ENCODE peak calls at places on chromosome 12, in nine cellular contexts. Q is endodermal cell, Z is GM12865, X is Calu3, P is bronchial epithelial cell, O is kidney, N is neural progenitor cell, C is fibroblast of pulmonary artery, W is K562. K is an unnamed sample.
A peak's percentile ranks its signal among the peaks of the same experiment; 100 is the strongest.

GRCh38 chr12:124720687-124721500 is 142.8 kb downstream of the SCARB1 start:
- DNase-seq in N (no peak), Q (no peak), C (peak; percentile 85), O (peak; percentile 86), X (no peak), P (no peak), Z (no peak), W (no peak), K (no peak)

GRCh38 chr12:54213084-54213483 is 24.3 kb upstream of the SMUG1 start:
- DNase-seq in W (no peak), N (no peak), Q (peak; percentile 54), C (no peak), X (no peak), Z (no peak), O (no peak), P (no peak), K (no peak)

GRCh38 chr12:48957141-48958048 is at the start of gene ARF3:
- DNase-seq in P (peak; percentile 73), X (peak; percentile 90), Q (peak; percentile 100), Z (peak; percentile 96), N (peak; percentile 100), W (peak; percentile 97), O (peak; percentile 98), C (peak; percentile 91), K (peak; percentile 98)

GRCh38 chr12:3202734-3203446 is 125.7 kb downstream of the TSPAN9 start:
- DNase-seq in O (no peak), X (peak; percentile 61), P (peak; percentile 28), N (peak; percentile 76), Q (peak; percentile 96), C (peak; percentile 39), W (peak; percentile 78), Z (peak; percentile 39), K (peak; percentile 80)

GRCh38 chr12:96034631-96035282 is 630 bp downstream of the LTA4H start:
- DNase-seq in Z (no peak), O (no peak), Q (peak; percentile 80), P (peak; percentile 39), X (peak; percentile 29), N (peak; percentile 60), C (peak; percentile 41), W (peak; percentile 14), K (peak; percentile 46)

GRCh38 chr12:97984456-97984855 is 521.9 kb downstream of the RMST start:
- DNase-seq in P (no peak), X (no peak), Z (no peak), C (no peak), O (no peak), W (no peak), N (no peak), Q (no peak), K (no peak)

GRCh38 chr12:77220586-77220985 is 155.2 kb upstream of the E2F7 start:
- DNase-seq in Q (no peak), X (no peak), P (no peak), Z (no peak), C (no peak), W (no peak), N (no peak), O (no peak), K (no peak)

GRCh38 chr12:77847665-77848431 is 17.2 kb downstream of the NAV3 start:
- DNase-seq in C (peak; percentile 83), Z (peak; percentile 46), X (no peak), O (no peak), Q (no peak), N (no peak), W (no peak), P (peak; percentile 98), K (no peak)

GRCh38 chr12:4355843-4356327 is 23.6 kb downstream of the FGF23 start:
- DNase-seq in N (peak; percentile 67), P (peak; percentile 40), W (peak; percentile 60), C (peak; percentile 32), O (no peak), Q (peak; percentile 99), Z (peak; percentile 72), X (peak; percentile 35), K (peak; percentile 70)

GRCh38 chr12:68577949-68578348 is 32.8 kb upstream of the RAP1B start:
- DNase-seq in N (no peak), W (no peak), Z (no peak), O (no peak), X (no peak), Q (no peak), C (no peak), P (no peak), K (no peak)

GRCh38 chr12:129911437-129912049 is 7.7 kb upstream of the TMEM132D start:
- DNase-seq in C (peak; percentile 14), W (peak; percentile 67), Z (peak; percentile 58), O (no peak), Q (peak; percentile 93), P (peak; percentile 10), X (peak; percentile 32), N (peak; percentile 88), K (no peak)

GRCh38 chr12:124555168-124555928 is 12.1 kb downstream of the NCOR2 start:
- DNase-seq in Q (no peak), W (no peak), O (no peak), P (no peak), N (no peak), X (no peak), C (no peak), Z (no peak), K (no peak)

GRCh38 chr12:57476162-57476992 is 3.3 kb downstream of the ARHGAP9 start:
- DNase-seq in N (no peak), X (no peak), O (peak; percentile 78), Q (peak; percentile 85), Z (peak; percentile 78), P (no peak), W (no peak), C (no peak), K (peak; percentile 63)

GRCh38 chr12:124855275-124855957 is 8.2 kb downstream of the SCARB1 start:
- DNase-seq in W (no peak), C (no peak), P (no peak), Q (no peak), O (no peak), X (no peak), N (no peak), Z (no peak), K (no peak)

GRCh38 chr12:84727964-84728363 is 184.6 kb downstream of the SLC6A15 start:
- DNase-seq in W (no peak), X (peak; percentile 6), O (no peak), Z (no peak), P (peak; percentile 86), N (no peak), Q (peak; percentile 55), C (no peak), K (no peak)

GRCh38 chr12:104273503-104273902 is 30.0 kb upstream of the EID3 start:
- DNase-seq in W (no peak), Q (no peak), Z (no peak), P (no peak), O (no peak), N (no peak), X (no peak), C (no peak), K (no peak)
- TF ChIP-seq CTCF in W (no peak), Q (no peak), Z (no peak), P (no peak), O (no peak), N (no peak), X (no peak), C (no peak), K (no peak)

GRCh38 chr12:81257952-81258551 is 180.2 kb downstream of the ACSS3 start:
- DNase-seq in C (peak; percentile 71), W (no peak), P (peak; percentile 49), O (no peak), Z (peak; percentile 60), Q (no peak), N (peak; percentile 56), X (peak; percentile 30), K (peak; percentile 26)
- TF ChIP-seq CTCF in C (peak; percentile 65), W (no peak), P (peak; percentile 30), O (peak; percentile 8), Z (peak; percentile 34), Q (peak; percentile 81), N (peak; percentile 71), X (peak; percentile 19), K (peak; percentile 57)

DNA sequence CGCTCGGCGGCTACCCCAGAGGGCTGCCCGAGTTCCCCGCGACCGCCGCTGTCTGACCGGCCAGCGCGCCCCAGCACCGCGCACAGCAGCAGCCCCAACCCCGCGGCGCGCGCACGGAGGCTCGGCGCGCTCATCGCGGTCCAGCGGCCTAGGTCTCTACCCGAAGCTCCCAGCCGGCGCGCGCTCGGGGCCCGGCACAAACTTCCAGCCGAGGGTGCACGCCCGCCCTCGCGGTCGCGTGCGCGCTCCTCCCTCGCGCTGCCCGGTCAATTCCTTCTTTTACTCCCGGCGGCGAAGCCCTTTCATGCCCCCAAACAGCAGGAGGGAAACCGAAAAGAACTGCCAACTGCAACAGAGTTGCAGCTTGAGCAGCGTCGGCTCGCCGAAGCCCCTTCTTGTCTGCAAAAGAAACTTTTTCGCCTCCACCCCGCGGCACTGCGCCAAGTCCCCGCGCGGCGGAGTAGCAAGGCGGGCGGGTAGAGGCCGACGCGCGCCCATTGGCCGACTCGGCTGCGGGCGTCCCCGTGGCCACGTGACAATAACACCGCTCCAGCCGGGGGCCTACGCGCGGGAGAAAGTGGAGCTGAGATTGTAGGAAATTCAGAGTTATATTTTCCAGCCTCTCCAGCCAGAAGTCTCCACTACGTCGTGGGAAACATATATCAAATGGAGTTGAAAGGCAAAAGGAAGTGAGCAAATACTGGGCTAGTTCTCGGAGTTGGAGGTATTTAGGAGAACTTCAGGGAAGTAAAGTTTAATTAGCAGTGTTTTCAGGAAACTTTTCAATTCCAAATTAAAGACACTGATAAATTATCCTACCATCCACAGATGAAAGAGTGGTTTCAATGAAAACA is at the start of gene LRIG3:
- DNase-seq in X (peak; percentile 96), W (peak; percentile 27), C (peak; percentile 92), N (peak; percentile 92), P (peak; percentile 64), Z (peak; percentile 91), Q (peak; percentile 96), O (peak; percentile 96), K (peak; percentile 89)
- TF ChIP-seq CTCF in X (no peak), W (no peak), C (no peak), N (peak; percentile 44), P (peak; percentile 13), Z (peak; percentile 18), Q (peak; percentile 68), O (no peak), K (peak; percentile 25)

GRCh38 chr12:81992461-81992860 is 233.3 kb upstream of the PPFIA2 start:
- DNase-seq in X (peak; percentile 59), N (peak; percentile 59), P (peak; percentile 20), Z (peak; percentile 19), C (no peak), O (no peak), Q (peak; percentile 84), W (no peak), K (peak; percentile 24)
- TF ChIP-seq CTCF in X (no peak), N (peak; percentile 55), P (peak; percentile 6), Z (no peak), C (no peak), O (peak; percentile 23), Q (peak; percentile 80), W (no peak), K (no peak)

GRCh38 chr12:116959198-116959460 is 48.4 kb downstream of the FBXW8 start:
- DNase-seq in C (no peak), Z (no peak), O (no peak), W (no peak), N (no peak), X (no peak), P (no peak), Q (no peak), K (no peak)
- TF ChIP-seq CTCF in C (no peak), Z (no peak), O (no peak), W (no peak), N (no peak), X (no peak), P (no peak), Q (no peak), K (no peak)

DNA sequence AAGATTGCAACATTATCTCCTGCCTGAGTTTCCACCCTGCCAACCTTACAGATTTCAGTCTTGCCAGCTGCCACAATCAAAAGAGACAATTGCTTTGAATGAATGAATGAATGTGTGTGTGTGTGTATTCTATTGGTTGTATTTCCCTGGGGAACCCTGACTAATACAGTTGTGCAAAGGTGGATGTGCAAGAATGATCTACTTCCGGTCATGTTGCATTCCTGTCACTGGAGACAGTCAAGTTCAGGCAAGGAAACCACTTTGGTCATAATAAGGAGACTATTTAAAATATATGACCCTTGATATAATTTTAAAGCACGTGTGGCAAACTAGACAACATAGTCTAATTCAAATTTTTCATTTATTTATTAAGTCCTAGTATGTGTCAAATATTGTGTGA is 13.1 kb downstream of the RERG start:
- DNase-seq in W (no peak), X (peak; percentile 4), Q (no peak), N (no peak), Z (no peak), O (no peak), P (peak; percentile 80), C (peak; percentile 65), K (no peak)
- TF ChIP-seq CTCF in W (no peak), X (peak; percentile 32), Q (peak; percentile 89), N (peak; percentile 35), Z (no peak), O (peak; percentile 19), P (peak; percentile 40), C (peak; percentile 44), K (peak; percentile 60)

K was measured in endothelial cell.